ENCODE peak calls at places on chromosomes 4 and X, in nine cellular contexts. One of them, this sample, is unnamed.

GRCh38 chr4:19776929-19777328 is 474.8 kb upstream of the SLIT2 start:
- DNase-seq in cardiac muscle cell: peak
- DNase-seq in astrocyte: peak
- DNase-seq in left ventricle myocardium inferior: no peak
- DNase-seq in GM23338: no peak
- DNase-seq in right cardiac atrium: no peak
- DNase-seq in lung: no peak
- DNase-seq in prostate gland: no peak
- DNase-seq in stomach: no peak
- DNase-seq in this sample: no peak

GRCh38 chr4:178165251-178165650 is 723.0 kb upstream of the AGA start:
- DNase-seq in GM23338: no peak
- DNase-seq in left ventricle myocardium inferior: no peak
- DNase-seq in prostate gland: no peak
- DNase-seq in astrocyte: no peak
- DNase-seq in stomach: no peak
- DNase-seq in lung: no peak
- DNase-seq in right cardiac atrium: no peak
- DNase-seq in cardiac muscle cell: no peak
- DNase-seq in this sample: no peak

GRCh38 chr4:26568446-26568994 is 15.4 kb upstream of the TBC1D19 start:
- DNase-seq in right cardiac atrium: no peak
- DNase-seq in astrocyte: peak
- DNase-seq in GM23338: no peak
- DNase-seq in lung: no peak
- DNase-seq in left ventricle myocardium inferior: no peak
- DNase-seq in prostate gland: no peak
- DNase-seq in cardiac muscle cell: peak
- DNase-seq in stomach: no peak
- DNase-seq in this sample: no peak

GRCh38 chr4:8672486-8672885 is 79.9 kb downstream of the CPZ start:
- DNase-seq in astrocyte: no peak
- DNase-seq in right cardiac atrium: no peak
- DNase-seq in cardiac muscle cell: no peak
- DNase-seq in GM23338: no peak
- DNase-seq in left ventricle myocardium inferior: no peak
- DNase-seq in stomach: no peak
- DNase-seq in lung: no peak
- DNase-seq in prostate gland: no peak
- DNase-seq in this sample: no peak

GRCh38 chr4:78056265-78057129 is 626 bp upstream of the FRAS1 start:
- DNase-seq in astrocyte: peak
- DNase-seq in left ventricle myocardium inferior: peak
- DNase-seq in prostate gland: peak
- DNase-seq in right cardiac atrium: peak
- DNase-seq in stomach: peak
- DNase-seq in lung: peak
- DNase-seq in GM23338: peak
- DNase-seq in cardiac muscle cell: peak
- DNase-seq in this sample: peak

GRCh38 chr4:77960367-77960766 is 96.8 kb upstream of the FRAS1 start:
- DNase-seq in lung: no peak
- DNase-seq in left ventricle myocardium inferior: no peak
- DNase-seq in right cardiac atrium: no peak
- DNase-seq in prostate gland: no peak
- DNase-seq in GM23338: no peak
- DNase-seq in stomach: no peak
- DNase-seq in astrocyte: no peak
- DNase-seq in cardiac muscle cell: no peak
- DNase-seq in this sample: no peak

GRCh38 chr4:185792384-185793146 is 19.4 kb downstream of the SORBS2 start:
- DNase-seq in left ventricle myocardium inferior: no peak
- DNase-seq in lung: no peak
- DNase-seq in cardiac muscle cell: peak
- DNase-seq in prostate gland: no peak
- DNase-seq in astrocyte: peak
- DNase-seq in right cardiac atrium: no peak
- DNase-seq in GM23338: no peak
- DNase-seq in stomach: no peak
- DNase-seq in this sample: no peak

GRCh38 chr4:162853788-162854187 is 312.9 kb downstream of the NAF1 start:
- DNase-seq in left ventricle myocardium inferior: no peak
- DNase-seq in prostate gland: no peak
- DNase-seq in lung: no peak
- DNase-seq in right cardiac atrium: no peak
- DNase-seq in cardiac muscle cell: no peak
- DNase-seq in GM23338: no peak
- DNase-seq in stomach: no peak
- DNase-seq in astrocyte: no peak
- DNase-seq in this sample: no peak

GRCh38 chrX:150365051-150365952 is 2.2 kb downstream of the MAMLD1 start:
- DNase-seq in prostate gland: peak
- DNase-seq in left ventricle myocardium inferior: peak
- DNase-seq in GM23338: peak
- DNase-seq in lung: peak
- DNase-seq in astrocyte: peak
- DNase-seq in right cardiac atrium: peak
- DNase-seq in stomach: peak
- DNase-seq in cardiac muscle cell: peak
- DNase-seq in this sample: peak

GRCh38 chr4:140996757-140997156 is 136.5 kb downstream of the RNF150 start:
- DNase-seq in left ventricle myocardium inferior: no peak
- DNase-seq in astrocyte: peak
- DNase-seq in stomach: no peak
- DNase-seq in lung: no peak
- DNase-seq in prostate gland: no peak
- DNase-seq in right cardiac atrium: no peak
- DNase-seq in GM23338: no peak
- DNase-seq in cardiac muscle cell: peak
- DNase-seq in this sample: no peak

GRCh38 chr4:177505171-177505615 is 63.0 kb upstream of the AGA start:
- DNase-seq in GM23338: peak
- DNase-seq in stomach: peak
- DNase-seq in left ventricle myocardium inferior: no peak
- DNase-seq in astrocyte: no peak
- DNase-seq in lung: no peak
- DNase-seq in right cardiac atrium: no peak
- DNase-seq in cardiac muscle cell: no peak
- DNase-seq in prostate gland: no peak
- DNase-seq in this sample: no peak

GRCh38 chr4:155569960-155570515 is 96.6 kb upstream of the GUCY1A1 start:
- DNase-seq in astrocyte: peak
- DNase-seq in lung: no peak
- DNase-seq in left ventricle myocardium inferior: no peak
- DNase-seq in prostate gland: no peak
- DNase-seq in stomach: no peak
- DNase-seq in right cardiac atrium: no peak
- DNase-seq in GM23338: no peak
- DNase-seq in cardiac muscle cell: peak
- DNase-seq in this sample: no peak

GRCh38 chrX:32126997-32127396 is 1055.2 kb upstream of the FTHL17 start:
- DNase-seq in prostate gland: no peak
- DNase-seq in left ventricle myocardium inferior: no peak
- DNase-seq in lung: no peak
- DNase-seq in right cardiac atrium: no peak
- DNase-seq in GM23338: no peak
- DNase-seq in cardiac muscle cell: no peak
- DNase-seq in stomach: no peak
- DNase-seq in astrocyte: no peak
- DNase-seq in this sample: no peak

GRCh38 chr4:31539279-31540074 is 819.3 kb downstream of the PCDH7 start:
- DNase-seq in left ventricle myocardium inferior: peak
- DNase-seq in prostate gland: no peak
- DNase-seq in stomach: no peak
- DNase-seq in GM23338: no peak
- DNase-seq in right cardiac atrium: peak
- DNase-seq in astrocyte: peak
- DNase-seq in cardiac muscle cell: no peak
- DNase-seq in lung: no peak
- DNase-seq in this sample: no peak

GRCh38 chrX:48833531-48834138 is 1.8 kb downstream of the PCSK1N start:
- DNase-seq in prostate gland: no peak
- DNase-seq in GM23338: no peak
- DNase-seq in lung: no peak
- DNase-seq in stomach: no peak
- DNase-seq in cardiac muscle cell: no peak
- DNase-seq in left ventricle myocardium inferior: no peak
- DNase-seq in right cardiac atrium: no peak
- DNase-seq in astrocyte: no peak
- DNase-seq in this sample: no peak

GRCh38 chr4:41260315-41260714 is 3.6 kb downstream of the UCHL1 start:
- DNase-seq in cardiac muscle cell: no peak
- DNase-seq in lung: no peak
- DNase-seq in right cardiac atrium: no peak
- DNase-seq in astrocyte: no peak
- DNase-seq in stomach: no peak
- DNase-seq in GM23338: no peak
- DNase-seq in left ventricle myocardium inferior: no peak
- DNase-seq in prostate gland: no peak
- DNase-seq in this sample: no peak

GRCh38 chr4:6454112-6454910 is 18.1 kb downstream of the PPP2R2C start:
- DNase-seq in astrocyte: no peak
- DNase-seq in lung: no peak
- DNase-seq in right cardiac atrium: no peak
- DNase-seq in GM23338: no peak
- DNase-seq in cardiac muscle cell: no peak
- DNase-seq in prostate gland: no peak
- DNase-seq in stomach: no peak
- DNase-seq in left ventricle myocardium inferior: no peak
- DNase-seq in this sample: no peak
- H3K27ac ChIP-seq in astrocyte: no peak
- H3K27ac ChIP-seq in lung: no peak
- H3K27ac ChIP-seq in right cardiac atrium: no peak
- H3K27ac ChIP-seq in GM23338: no peak
- H3K27ac ChIP-seq in cardiac muscle cell: no peak
- H3K27ac ChIP-seq in prostate gland: no peak
- H3K27ac ChIP-seq in stomach: no peak
- H3K27ac ChIP-seq in left ventricle myocardium inferior: no peak
- H3K27ac ChIP-seq in this sample: no peak

DNA sequence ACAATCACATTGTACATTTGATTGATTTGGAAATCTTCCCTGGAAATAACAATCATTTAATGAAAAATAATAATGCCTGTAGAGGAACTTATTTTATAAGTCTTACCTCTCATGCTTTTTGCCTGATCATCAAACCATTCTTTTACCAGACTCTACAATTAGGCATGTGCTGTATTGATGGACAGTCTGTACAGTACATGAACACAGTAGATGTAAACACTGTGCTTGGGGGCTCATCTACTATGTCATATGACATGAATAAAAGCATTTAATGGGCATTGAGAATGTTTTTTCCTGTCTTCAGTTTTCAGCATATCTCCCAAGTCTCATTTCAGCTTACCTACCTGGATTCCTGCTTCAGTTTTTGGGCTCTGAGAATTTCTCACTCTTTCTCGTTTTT is 1070.9 kb downstream of the STIM2 start:
- DNase-seq in GM23338: no peak
- DNase-seq in lung: no peak
- DNase-seq in stomach: no peak
- DNase-seq in cardiac muscle cell: no peak
- DNase-seq in left ventricle myocardium inferior: no peak
- DNase-seq in prostate gland: no peak
- DNase-seq in right cardiac atrium: no peak
- DNase-seq in astrocyte: no peak
- DNase-seq in this sample: no peak
- H3K27ac ChIP-seq in GM23338: no peak
- H3K27ac ChIP-seq in lung: no peak
- H3K27ac ChIP-seq in stomach: no peak
- H3K27ac ChIP-seq in cardiac muscle cell: no peak
- H3K27ac ChIP-seq in left ventricle myocardium inferior: no peak
- H3K27ac ChIP-seq in prostate gland: no peak
- H3K27ac ChIP-seq in right cardiac atrium: no peak
- H3K27ac ChIP-seq in astrocyte: no peak
- H3K27ac ChIP-seq in this sample: no peak

DNA sequence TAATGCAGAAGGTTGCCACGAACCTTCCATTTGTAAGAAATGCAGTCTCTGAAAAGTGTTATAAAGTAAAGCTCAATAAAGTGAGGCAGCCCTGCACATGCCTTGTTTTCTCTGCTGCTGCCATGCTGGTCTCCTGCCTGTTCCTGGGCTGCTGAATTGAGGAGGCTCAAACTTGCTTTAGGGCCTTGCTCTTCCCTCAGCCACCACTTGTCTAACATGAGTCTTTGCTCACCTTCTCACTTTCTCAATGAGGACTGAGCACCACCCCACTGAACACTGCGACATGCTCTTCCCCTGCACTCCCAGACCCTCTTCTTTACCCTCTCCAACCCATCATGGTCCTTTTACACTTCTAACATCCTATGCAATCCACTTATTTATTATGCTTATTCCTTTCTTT is 25.2 kb upstream of the MFAP3L start:
- DNase-seq in stomach: no peak
- DNase-seq in GM23338: no peak
- DNase-seq in left ventricle myocardium inferior: no peak
- DNase-seq in right cardiac atrium: no peak
- DNase-seq in astrocyte: no peak
- DNase-seq in lung: no peak
- DNase-seq in cardiac muscle cell: no peak
- DNase-seq in prostate gland: no peak
- DNase-seq in this sample: no peak
- H3K27ac ChIP-seq in stomach: no peak
- H3K27ac ChIP-seq in GM23338: no peak
- H3K27ac ChIP-seq in left ventricle myocardium inferior: no peak
- H3K27ac ChIP-seq in right cardiac atrium: no peak
- H3K27ac ChIP-seq in astrocyte: no peak
- H3K27ac ChIP-seq in lung: no peak
- H3K27ac ChIP-seq in cardiac muscle cell: no peak
- H3K27ac ChIP-seq in prostate gland: no peak
- H3K27ac ChIP-seq in this sample: no peak

DNA sequence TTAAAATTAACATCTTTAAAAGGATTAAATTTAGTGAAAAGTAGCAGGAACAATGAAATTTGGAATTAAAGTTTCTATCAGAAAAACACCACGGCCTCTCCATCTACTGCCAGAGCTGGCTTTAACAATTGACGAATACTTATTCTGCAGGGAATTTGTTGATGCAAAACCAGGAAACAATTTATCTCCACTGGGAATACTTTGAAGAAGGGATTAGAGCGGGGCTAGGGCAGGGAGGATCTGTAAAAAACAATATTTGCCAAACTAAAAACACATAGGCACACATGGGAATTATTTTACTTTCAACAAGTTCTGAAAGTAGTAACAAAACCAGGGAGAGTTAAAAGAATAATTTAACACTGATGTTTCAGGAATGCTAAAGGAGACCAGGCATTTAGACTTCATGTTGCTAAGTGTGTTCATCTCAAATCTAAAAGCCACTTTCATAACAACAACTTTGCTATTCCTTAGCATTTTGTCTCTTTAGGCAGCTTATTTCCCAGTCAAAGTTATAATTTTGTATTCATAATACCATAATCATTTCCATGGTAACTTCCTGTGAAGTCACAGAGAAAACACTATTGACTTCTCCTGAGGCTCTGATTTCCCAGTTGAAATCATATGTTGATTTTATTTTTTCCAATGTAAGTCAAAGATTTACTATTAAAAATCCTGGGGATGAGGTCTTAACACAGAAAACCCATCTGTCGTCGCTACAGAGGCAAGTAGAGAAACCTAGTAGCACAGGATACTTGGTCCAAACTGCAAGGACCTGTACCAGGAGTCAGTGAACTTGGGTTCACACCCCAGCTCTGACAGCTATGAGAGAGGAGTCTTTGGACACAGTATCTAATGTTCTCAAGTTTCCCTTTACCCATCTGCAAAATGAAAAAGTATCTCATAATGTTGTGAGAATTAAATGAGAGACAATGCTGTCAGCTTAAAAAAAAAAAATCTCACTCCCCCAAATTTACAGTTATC is 69.3 kb downstream of the SH3RF1 start:
- DNase-seq in lung: no peak
- DNase-seq in left ventricle myocardium inferior: no peak
- DNase-seq in stomach: no peak
- DNase-seq in astrocyte: no peak
- DNase-seq in prostate gland: no peak
- DNase-seq in right cardiac atrium: no peak
- DNase-seq in GM23338: no peak
- DNase-seq in cardiac muscle cell: peak
- DNase-seq in this sample: no peak
- H3K27ac ChIP-seq in lung: no peak
- H3K27ac ChIP-seq in left ventricle myocardium inferior: peak
- H3K27ac ChIP-seq in stomach: peak
- H3K27ac ChIP-seq in astrocyte: peak
- H3K27ac ChIP-seq in prostate gland: no peak
- H3K27ac ChIP-seq in right cardiac atrium: peak
- H3K27ac ChIP-seq in GM23338: no peak
- H3K27ac ChIP-seq in cardiac muscle cell: no peak
- H3K27ac ChIP-seq in this sample: peak

This sample was measured in ascending aorta.